ENCODE peak calls at places on chromosomes 6 and 20, in seven cellular contexts. K is heart left ventricle; L is uterus; O is effector memory CD4-positive, alpha-beta T cell; B is body of pancreas; X is fibroblast of lung; Q is endodermal cell. C is an unnamed sample.

GRCh38 chr6:128078276-128078675 is 177.4 kb upstream of the THEMIS start:
- DNase-seq in K (no peak), L (no peak), O (no peak), B (no peak), X (no peak), Q (no peak), C (no peak)

GRCh38 chr6:127102859-127103258 is 15.6 kb upstream of the RSPO3 start:
- DNase-seq in K (no peak), L (no peak), O (no peak), B (no peak), X (no peak), Q (no peak), C (no peak)

GRCh38 chr6:47437592-47437991 is 40.0 kb upstream of the CD2AP start:
- DNase-seq in K (no peak), L (no peak), O (no peak), B (no peak), X (no peak), Q (no peak), C (no peak)

GRCh38 chr6:2351090-2351489 is 105.7 kb upstream of the GMDS start:
- DNase-seq in K (no peak), L (no peak), O (no peak), B (no peak), X (no peak), Q (no peak), C (no peak)

GRCh38 chr6:30740993-30741784 is 1.3 kb downstream of the FLOT1 start:
- DNase-seq in K (no peak), L (no peak), O (no peak), B (no peak), X (no peak), Q (peak), C (no peak)

GRCh38 chr20:63086421-63087235 is 79.9 kb upstream of the BHLHE23 start:
- DNase-seq in K (peak), L (no peak), O (no peak), B (no peak), X (no peak), Q (peak), C (no peak)

GRCh38 chr6:159541296-159541695 is 151.7 kb downstream of the SOD2 start:
- DNase-seq in K (no peak), L (no peak), O (no peak), B (no peak), X (no peak), Q (no peak), C (no peak)

GRCh38 chr6:27814665-27815424 is 97.4 kb downstream of the OR2B2 start:
- DNase-seq in K (no peak), L (no peak), O (peak), B (peak), X (peak), Q (peak), C (no peak)

GRCh38 chr6:88840806-88841539 is 122.4 kb downstream of the RNGTT start:
- DNase-seq in K (no peak), L (no peak), O (no peak), B (no peak), X (peak), Q (no peak), C (no peak)

DNA sequence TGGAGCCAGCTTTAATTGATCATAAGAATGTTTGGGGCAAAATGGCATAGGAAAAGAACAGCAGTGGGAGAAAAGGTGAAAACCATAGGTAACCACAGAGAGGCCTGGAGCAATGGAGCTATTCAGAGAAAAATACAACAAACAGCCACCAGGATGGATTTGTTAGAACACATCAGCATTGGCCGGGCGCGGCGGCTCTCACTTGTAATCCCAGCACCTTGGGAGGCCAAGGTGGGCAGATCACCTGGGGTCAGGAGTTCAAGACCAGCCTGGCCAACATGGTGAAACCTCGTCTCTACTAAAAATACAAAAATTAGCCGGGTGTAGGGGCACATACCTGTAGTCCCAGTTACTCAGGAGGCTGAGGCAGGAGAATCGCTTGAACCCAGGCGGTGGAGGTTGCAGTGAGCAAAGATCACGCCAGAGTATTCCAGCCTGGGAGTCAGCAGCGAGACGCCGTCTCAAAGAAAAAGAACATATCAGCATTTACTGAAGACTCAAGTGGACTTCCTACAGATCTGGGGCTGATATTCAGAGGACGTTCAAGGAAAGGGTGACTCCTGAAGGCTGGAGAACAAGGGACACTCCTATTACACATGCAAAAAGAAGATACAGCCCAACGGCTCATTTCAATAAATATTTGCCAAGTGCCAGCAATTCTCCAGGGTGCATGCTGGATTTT is 20.2 kb downstream of the SNHG17 start:
- DNase-seq in K (no peak), L (no peak), O (no peak), B (no peak), X (no peak), Q (peak), C (no peak)
- H3K27ac ChIP-seq in K (no peak), L (no peak), O (no peak), B (no peak), X (no peak), Q (no peak), C (no peak)

DNA sequence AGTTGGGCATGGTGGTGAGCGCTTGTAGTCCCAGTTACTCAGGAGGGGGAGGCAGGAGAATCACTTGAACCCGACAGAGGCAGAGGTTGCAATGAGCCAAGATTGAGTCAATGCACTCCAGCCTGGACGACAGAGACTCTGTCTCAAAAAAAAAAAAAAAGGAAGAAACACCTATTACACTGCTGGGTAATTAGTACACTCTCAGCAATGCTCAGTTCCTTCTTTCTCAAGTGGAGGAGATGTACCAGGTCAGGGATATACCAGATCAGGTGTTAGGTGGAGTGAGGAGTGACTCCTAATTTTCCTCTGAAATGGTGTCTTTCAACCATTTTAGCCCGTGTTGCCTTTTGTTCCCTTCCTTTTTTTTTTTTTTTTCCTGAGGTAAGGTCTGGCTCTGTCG is 30.0 kb upstream of the UBR2 start:
- DNase-seq in K (no peak), L (no peak), O (no peak), B (no peak), X (no peak), Q (no peak), C (no peak)
- H3K27ac ChIP-seq in K (no peak), L (no peak), O (no peak), B (no peak), X (no peak), Q (no peak), C (no peak)

GRCh38 chr6:22892452-22892851 is 323.1 kb downstream of the HDGFL1 start:
- DNase-seq in K (no peak), L (peak), O (no peak), B (no peak), X (peak), Q (no peak), C (no peak)

GRCh38 chr6:22896716-22897115 is 327.4 kb downstream of the HDGFL1 start:
- DNase-seq in K (no peak), L (no peak), O (no peak), B (no peak), X (no peak), Q (no peak), C (no peak)

GRCh38 chr6:22888147-22888831 is 318.9 kb downstream of the HDGFL1 start:
- DNase-seq in K (no peak), L (no peak), O (no peak), B (no peak), X (peak), Q (no peak), C (no peak)

GRCh38 chr6:22886881-22887581 is 317.7 kb downstream of the HDGFL1 start:
- DNase-seq in K (no peak), L (no peak), O (no peak), B (no peak), X (peak), Q (no peak), C (no peak)

GRCh38 chr6:22891930-22892329 is 322.6 kb downstream of the HDGFL1 start:
- DNase-seq in K (no peak), L (no peak), O (no peak), B (no peak), X (no peak), Q (no peak), C (no peak)
- H3K27ac ChIP-seq in K (no peak), L (peak), O (no peak), B (no peak), X (peak), Q (no peak), C (no peak)

GRCh38 chr6:10541591-10541990 is 20.4 kb downstream of the GCNT2 start:
- DNase-seq in K (no peak), L (no peak), O (no peak), B (no peak), X (no peak), Q (no peak), C (no peak)

GRCh38 chr6:10545482-10545881 is 24.3 kb downstream of the GCNT2 start:
- DNase-seq in K (no peak), L (no peak), O (no peak), B (no peak), X (no peak), Q (peak), C (no peak)

GRCh38 chr6:10543488-10543887 is 22.3 kb downstream of the GCNT2 start:
- DNase-seq in K (no peak), L (no peak), O (no peak), B (no peak), X (no peak), Q (no peak), C (no peak)

GRCh38 chr6:10540073-10540746 is 19.1 kb downstream of the GCNT2 start:
- DNase-seq in K (no peak), L (no peak), O (no peak), B (no peak), X (no peak), Q (no peak), C (no peak)

GRCh38 chr6:10542135-10542689 is 21.1 kb downstream of the GCNT2 start:
- DNase-seq in K (no peak), L (no peak), O (no peak), B (no peak), X (no peak), Q (no peak), C (no peak)
- H3K27ac ChIP-seq in K (no peak), L (no peak), O (no peak), B (no peak), X (no peak), Q (no peak), C (no peak)

C was measured in substantia nigra.